ENCODE peak calls at places on chromosomes 1 and 21, in eight cellular contexts. One of them, this sample, is unnamed.

GRCh38 chr1:185894806-185895205 is 160.6 kb downstream of the HMCN1 start:
- DNase-seq in C1 segment of cervical spinal cord: no peak
- DNase-seq in smooth muscle cell of the brain vasculature: no peak
- DNase-seq in midbrain: no peak
- DNase-seq in left lung: no peak
- DNase-seq in MV-4-11: no peak
- DNase-seq in aorta: no peak
- DNase-seq in naive thymus-derived CD8-positive, alpha-beta T cell: no peak
- DNase-seq in this sample: no peak

GRCh38 chr1:53600001-53600400 is 139.0 kb downstream of the GLIS1 start:
- DNase-seq in C1 segment of cervical spinal cord: no peak
- DNase-seq in smooth muscle cell of the brain vasculature: no peak
- DNase-seq in midbrain: no peak
- DNase-seq in left lung: peak
- DNase-seq in MV-4-11: no peak
- DNase-seq in aorta: no peak
- DNase-seq in naive thymus-derived CD8-positive, alpha-beta T cell: no peak
- DNase-seq in this sample: no peak

GRCh38 chr21:34695434-34695833 is 26.6 kb downstream of the CLIC6 start:
- DNase-seq in C1 segment of cervical spinal cord: no peak
- DNase-seq in smooth muscle cell of the brain vasculature: no peak
- DNase-seq in midbrain: no peak
- DNase-seq in left lung: no peak
- DNase-seq in MV-4-11: peak
- DNase-seq in aorta: no peak
- DNase-seq in naive thymus-derived CD8-positive, alpha-beta T cell: no peak
- DNase-seq in this sample: no peak

GRCh38 chr1:118504867-118505266 is 319.8 kb upstream of the SPAG17 start:
- DNase-seq in C1 segment of cervical spinal cord: no peak
- DNase-seq in smooth muscle cell of the brain vasculature: no peak
- DNase-seq in midbrain: no peak
- DNase-seq in left lung: no peak
- DNase-seq in MV-4-11: no peak
- DNase-seq in aorta: no peak
- DNase-seq in naive thymus-derived CD8-positive, alpha-beta T cell: no peak
- DNase-seq in this sample: no peak

GRCh38 chr21:45540601-45540970 is 1.7 kb downstream of the SLC19A1 start:
- DNase-seq in C1 segment of cervical spinal cord: no peak
- DNase-seq in smooth muscle cell of the brain vasculature: no peak
- DNase-seq in midbrain: no peak
- DNase-seq in left lung: no peak
- DNase-seq in MV-4-11: no peak
- DNase-seq in aorta: peak
- DNase-seq in naive thymus-derived CD8-positive, alpha-beta T cell: no peak
- DNase-seq in this sample: no peak

GRCh38 chr1:87826639-87827345 is 498.1 kb downstream of the LMO4 start:
- DNase-seq in C1 segment of cervical spinal cord: no peak
- DNase-seq in smooth muscle cell of the brain vasculature: peak
- DNase-seq in midbrain: peak
- DNase-seq in left lung: peak
- DNase-seq in MV-4-11: peak
- DNase-seq in aorta: peak
- DNase-seq in naive thymus-derived CD8-positive, alpha-beta T cell: no peak
- DNase-seq in this sample: no peak

GRCh38 chr1:156129687-156130577 is 15.4 kb downstream of the LMNA start:
- DNase-seq in C1 segment of cervical spinal cord: no peak
- DNase-seq in smooth muscle cell of the brain vasculature: peak
- DNase-seq in midbrain: peak
- DNase-seq in left lung: peak
- DNase-seq in MV-4-11: peak
- DNase-seq in aorta: peak
- DNase-seq in naive thymus-derived CD8-positive, alpha-beta T cell: peak
- DNase-seq in this sample: peak

GRCh38 chr1:29259802-29260441 is 23.6 kb downstream of the PTPRU start:
- DNase-seq in C1 segment of cervical spinal cord: no peak
- DNase-seq in smooth muscle cell of the brain vasculature: no peak
- DNase-seq in midbrain: peak
- DNase-seq in left lung: no peak
- DNase-seq in MV-4-11: no peak
- DNase-seq in aorta: no peak
- DNase-seq in naive thymus-derived CD8-positive, alpha-beta T cell: peak
- DNase-seq in this sample: peak

GRCh38 chr1:53549781-53550180 is 90.6 kb downstream of the DMRTB1 start:
- DNase-seq in C1 segment of cervical spinal cord: no peak
- DNase-seq in smooth muscle cell of the brain vasculature: no peak
- DNase-seq in midbrain: no peak
- DNase-seq in left lung: no peak
- DNase-seq in MV-4-11: no peak
- DNase-seq in aorta: no peak
- DNase-seq in naive thymus-derived CD8-positive, alpha-beta T cell: no peak
- DNase-seq in this sample: no peak

GRCh38 chr1:151908228-151908691 is 1.1 kb downstream of the THEM4 start:
- DNase-seq in C1 segment of cervical spinal cord: no peak
- DNase-seq in smooth muscle cell of the brain vasculature: no peak
- DNase-seq in midbrain: no peak
- DNase-seq in left lung: no peak
- DNase-seq in MV-4-11: peak
- DNase-seq in aorta: no peak
- DNase-seq in naive thymus-derived CD8-positive, alpha-beta T cell: no peak
- DNase-seq in this sample: no peak

GRCh38 chr1:56510642-56511021 is 68.7 kb downstream of the PLPP3 start:
- DNase-seq in C1 segment of cervical spinal cord: no peak
- DNase-seq in smooth muscle cell of the brain vasculature: no peak
- DNase-seq in midbrain: no peak
- DNase-seq in left lung: no peak
- DNase-seq in MV-4-11: no peak
- DNase-seq in aorta: no peak
- DNase-seq in naive thymus-derived CD8-positive, alpha-beta T cell: no peak
- DNase-seq in this sample: no peak

GRCh38 chr1:159786966-159787365 is 6.2 kb downstream of the DUSP23 start:
- DNase-seq in C1 segment of cervical spinal cord: no peak
- DNase-seq in smooth muscle cell of the brain vasculature: no peak
- DNase-seq in midbrain: no peak
- DNase-seq in left lung: no peak
- DNase-seq in MV-4-11: no peak
- DNase-seq in aorta: no peak
- DNase-seq in naive thymus-derived CD8-positive, alpha-beta T cell: no peak
- DNase-seq in this sample: no peak

GRCh38 chr1:1385931-1386330 is 10.9 kb upstream of the AURKAIP1 start:
- DNase-seq in C1 segment of cervical spinal cord: no peak
- DNase-seq in smooth muscle cell of the brain vasculature: no peak
- DNase-seq in midbrain: no peak
- DNase-seq in left lung: no peak
- DNase-seq in MV-4-11: no peak
- DNase-seq in aorta: no peak
- DNase-seq in naive thymus-derived CD8-positive, alpha-beta T cell: no peak
- DNase-seq in this sample: no peak

GRCh38 chr1:157240495-157241184 is 102.4 kb upstream of the ETV3 start:
- DNase-seq in C1 segment of cervical spinal cord: no peak
- DNase-seq in smooth muscle cell of the brain vasculature: no peak
- DNase-seq in midbrain: no peak
- DNase-seq in left lung: peak
- DNase-seq in MV-4-11: no peak
- DNase-seq in aorta: no peak
- DNase-seq in naive thymus-derived CD8-positive, alpha-beta T cell: no peak
- DNase-seq in this sample: no peak

GRCh38 chr21:36207577-36208320 is 51.1 kb downstream of the DOP1B start:
- DNase-seq in C1 segment of cervical spinal cord: no peak
- DNase-seq in smooth muscle cell of the brain vasculature: no peak
- DNase-seq in midbrain: no peak
- DNase-seq in left lung: no peak
- DNase-seq in MV-4-11: no peak
- DNase-seq in aorta: no peak
- DNase-seq in naive thymus-derived CD8-positive, alpha-beta T cell: no peak
- DNase-seq in this sample: no peak

GRCh38 chr1:204319462-204319861 is 40.3 kb downstream of the PLEKHA6 start:
- DNase-seq in C1 segment of cervical spinal cord: no peak
- DNase-seq in smooth muscle cell of the brain vasculature: no peak
- DNase-seq in midbrain: no peak
- DNase-seq in left lung: no peak
- DNase-seq in MV-4-11: no peak
- DNase-seq in aorta: no peak
- DNase-seq in naive thymus-derived CD8-positive, alpha-beta T cell: no peak
- DNase-seq in this sample: no peak

GRCh38 chr1:24946861-24947658 is 17.0 kb upstream of the RUNX3 start:
- DNase-seq in C1 segment of cervical spinal cord: no peak
- DNase-seq in smooth muscle cell of the brain vasculature: no peak
- DNase-seq in midbrain: no peak
- DNase-seq in left lung: no peak
- DNase-seq in MV-4-11: no peak
- DNase-seq in aorta: no peak
- DNase-seq in naive thymus-derived CD8-positive, alpha-beta T cell: no peak
- DNase-seq in this sample: no peak

GRCh38 chr1:25611843-25612242 is 4.7 kb upstream of the MAN1C1 start:
- DNase-seq in C1 segment of cervical spinal cord: no peak
- DNase-seq in smooth muscle cell of the brain vasculature: no peak
- DNase-seq in midbrain: no peak
- DNase-seq in left lung: no peak
- DNase-seq in MV-4-11: no peak
- DNase-seq in aorta: no peak
- DNase-seq in naive thymus-derived CD8-positive, alpha-beta T cell: no peak
- DNase-seq in this sample: no peak

GRCh38 chr1:244077473-244078220 is 26.6 kb downstream of the ZBTB18 start:
- DNase-seq in C1 segment of cervical spinal cord: no peak
- DNase-seq in smooth muscle cell of the brain vasculature: no peak
- DNase-seq in midbrain: no peak
- DNase-seq in left lung: no peak
- DNase-seq in MV-4-11: peak
- DNase-seq in aorta: no peak
- DNase-seq in naive thymus-derived CD8-positive, alpha-beta T cell: no peak
- DNase-seq in this sample: no peak

GRCh38 chr1:42340093-42340492 is 5.1 kb upstream of the FOXJ3 start:
- DNase-seq in C1 segment of cervical spinal cord: no peak
- DNase-seq in smooth muscle cell of the brain vasculature: no peak
- DNase-seq in midbrain: no peak
- DNase-seq in left lung: no peak
- DNase-seq in MV-4-11: no peak
- DNase-seq in aorta: no peak
- DNase-seq in naive thymus-derived CD8-positive, alpha-beta T cell: no peak
- DNase-seq in this sample: no peak

GRCh38 chr1:147833231-147833840 is 69.3 kb upstream of the GJA8 start:
- DNase-seq in C1 segment of cervical spinal cord: no peak
- DNase-seq in smooth muscle cell of the brain vasculature: no peak
- DNase-seq in midbrain: no peak
- DNase-seq in left lung: no peak
- DNase-seq in MV-4-11: no peak
- DNase-seq in aorta: no peak
- DNase-seq in naive thymus-derived CD8-positive, alpha-beta T cell: no peak
- DNase-seq in this sample: no peak

GRCh38 chr1:86915737-86916235 is 1.4 kb downstream of the HS2ST1 start:
- DNase-seq in C1 segment of cervical spinal cord: no peak
- DNase-seq in smooth muscle cell of the brain vasculature: no peak
- DNase-seq in midbrain: no peak
- DNase-seq in left lung: no peak
- DNase-seq in MV-4-11: no peak
- DNase-seq in aorta: no peak
- DNase-seq in naive thymus-derived CD8-positive, alpha-beta T cell: no peak
- DNase-seq in this sample: no peak

GRCh38 chr21:31130821-31131220 is 92.5 kb upstream of the KRTAP19-8 start:
- DNase-seq in C1 segment of cervical spinal cord: no peak
- DNase-seq in smooth muscle cell of the brain vasculature: no peak
- DNase-seq in midbrain: no peak
- DNase-seq in left lung: no peak
- DNase-seq in MV-4-11: no peak
- DNase-seq in aorta: no peak
- DNase-seq in naive thymus-derived CD8-positive, alpha-beta T cell: no peak
- DNase-seq in this sample: no peak

This sample was measured in cerebellum.